ENCODE peak calls at places on chromosomes 5 and 9, in seven cellular contexts. C is esophagus muscularis mucosa, Y is GM12878, K is HCT116, O is breast epithelium, J is endothelial cell of umbilical vein, S is vagina. Q is an unnamed sample.

GRCh38 chr9:136546697-136547481 is 1.0 kb upstream of the NOTCH1 start:
- DNase-seq in C (peak; percentile 94), Y (no peak), K (no peak), O (peak; percentile 63), J (peak; percentile 57), S (no peak), Q (peak; percentile 83)

GRCh38 chr9:34049630-34050384 is 1.1 kb upstream of the UBAP2 start:
- DNase-seq in C (no peak), Y (no peak), K (no peak), O (no peak), J (no peak), S (peak; percentile 88), Q (no peak)

GRCh38 chr5:88748670-88749069 is 134.3 kb downstream of the MEF2C start:
- DNase-seq in C (no peak), Y (no peak), K (no peak), O (no peak), J (no peak), S (no peak), Q (no peak)

GRCh38 chr5:138601444-138601843 is 26.2 kb upstream of the HSPA9 start:
- DNase-seq in C (no peak), Y (no peak), K (no peak), O (no peak), J (no peak), S (no peak), Q (no peak)

GRCh38 chr9:37730256-37730655 is 23.3 kb upstream of the TRMT10B start:
- DNase-seq in C (no peak), Y (no peak), K (no peak), O (no peak), J (no peak), S (no peak), Q (no peak)

GRCh38 chr5:176559683-176560082 is 10.5 kb downstream of the CDHR2 start:
- DNase-seq in C (no peak), Y (no peak), K (peak; percentile 50), O (no peak), J (no peak), S (no peak), Q (no peak)

GRCh38 chr5:13477118-13477737 is 467.3 kb downstream of the DNAH5 start:
- DNase-seq in C (no peak), Y (no peak), K (no peak), O (no peak), J (peak; percentile 81), S (no peak), Q (no peak)

GRCh38 chr5:150386024-150386855 is 26.5 kb downstream of the CD74 start:
- DNase-seq in C (no peak), Y (no peak), K (no peak), O (no peak), J (no peak), S (no peak), Q (no peak)

GRCh38 chr5:92704590-92704989 is 876.4 kb downstream of the NR2F1-AS1 start:
- DNase-seq in C (no peak), Y (no peak), K (no peak), O (no peak), J (no peak), S (no peak), Q (no peak)

GRCh38 chr5:74251106-74252032 is 389.2 kb downstream of the ENC1 start:
- DNase-seq in C (peak; percentile 90), Y (no peak), K (no peak), O (peak; percentile 29), J (peak; percentile 89), S (peak; percentile 97), Q (peak; percentile 59)

GRCh38 chr5:37847978-37848425 is 8.2 kb upstream of the GDNF start:
- DNase-seq in C (no peak), Y (peak; percentile 49), K (no peak), O (no peak), J (peak; percentile 76), S (no peak), Q (no peak)

GRCh38 chr9:6564370-6564769 is 81.2 kb downstream of the GLDC start:
- DNase-seq in C (no peak), Y (no peak), K (no peak), O (no peak), J (peak; percentile 84), S (no peak), Q (no peak)

GRCh38 chr9:36974731-36975130 is 59.3 kb downstream of the PAX5 start:
- DNase-seq in C (no peak), Y (no peak), K (no peak), O (no peak), J (no peak), S (no peak), Q (no peak)

GRCh38 chr9:74117731-74118130 is 379.4 kb upstream of the RORB start:
- DNase-seq in C (no peak), Y (no peak), K (no peak), O (no peak), J (no peak), S (no peak), Q (no peak)

GRCh38 chr5:4511996-4512656 is 628.0 kb upstream of the ADAMTS16 start:
- DNase-seq in C (no peak), Y (no peak), K (no peak), O (peak; percentile 85), J (no peak), S (no peak), Q (peak; percentile 52)

GRCh38 chr9:133714606-133715294 is 23.4 kb downstream of the SARDH start:
- DNase-seq in C (no peak), Y (no peak), K (no peak), O (no peak), J (no peak), S (no peak), Q (no peak)

GRCh38 chr5:68396722-68397121 is 181.2 kb downstream of the PIK3R1 start:
- DNase-seq in C (no peak), Y (no peak), K (no peak), O (no peak), J (no peak), S (no peak), Q (no peak)

GRCh38 chr5:62974623-62975022 is 396.0 kb downstream of the LRRC70 start:
- DNase-seq in C (no peak), Y (no peak), K (no peak), O (no peak), J (no peak), S (no peak), Q (no peak)

GRCh38 chr5:54912021-54912420 is 73.4 kb downstream of the ESM1 start:
- DNase-seq in C (peak; percentile 74), Y (no peak), K (no peak), O (no peak), J (no peak), S (no peak), Q (no peak)

GRCh38 chr5:181223041-181223728 is at the start of gene TRIM41:
- DNase-seq in C (peak; percentile 99), Y (peak; percentile 94), K (peak; percentile 96), O (peak; percentile 97), J (peak; percentile 98), S (peak; percentile 99), Q (peak; percentile 95)

GRCh38 chr5:181221105-181221791 is 1.8 kb upstream of the TRIM41 start:
- DNase-seq in C (no peak), Y (peak; percentile 31), K (no peak), O (peak; percentile 45), J (no peak), S (no peak), Q (no peak)

GRCh38 chr5:181223729-181224389 is 778 bp downstream of the TRIM41 start:
- DNase-seq in C (no peak), Y (no peak), K (no peak), O (peak; percentile 57), J (no peak), S (no peak), Q (no peak)

GRCh38 chr5:181222630-181223040 is 446 bp upstream of the TRIM41 start:
- DNase-seq in C (no peak), Y (no peak), K (no peak), O (no peak), J (no peak), S (no peak), Q (no peak)

GRCh38 chr5:181221792-181222629 is 1.1 kb upstream of the TRIM41 start:
- DNase-seq in C (peak; percentile 100), Y (peak; percentile 95), K (peak; percentile 93), O (peak; percentile 97), J (peak; percentile 97), S (no peak), Q (peak; percentile 96)
- TF ChIP-seq POLR2AphosphoS5 in C (peak; percentile 83), Y (no peak), K (peak; percentile 52), O (peak; percentile 89), J (no peak), S (peak; percentile 82), Q (peak; percentile 86)

GRCh38 chr9:15333376-15333881 is 26.4 kb upstream of the TTC39B start:
- DNase-seq in C (no peak), Y (no peak), K (no peak), O (no peak), J (no peak), S (no peak), Q (no peak)
- TF ChIP-seq POLR2AphosphoS5 in C (no peak), Y (no peak), K (no peak), O (no peak), J (no peak), S (no peak), Q (no peak)

DNA sequence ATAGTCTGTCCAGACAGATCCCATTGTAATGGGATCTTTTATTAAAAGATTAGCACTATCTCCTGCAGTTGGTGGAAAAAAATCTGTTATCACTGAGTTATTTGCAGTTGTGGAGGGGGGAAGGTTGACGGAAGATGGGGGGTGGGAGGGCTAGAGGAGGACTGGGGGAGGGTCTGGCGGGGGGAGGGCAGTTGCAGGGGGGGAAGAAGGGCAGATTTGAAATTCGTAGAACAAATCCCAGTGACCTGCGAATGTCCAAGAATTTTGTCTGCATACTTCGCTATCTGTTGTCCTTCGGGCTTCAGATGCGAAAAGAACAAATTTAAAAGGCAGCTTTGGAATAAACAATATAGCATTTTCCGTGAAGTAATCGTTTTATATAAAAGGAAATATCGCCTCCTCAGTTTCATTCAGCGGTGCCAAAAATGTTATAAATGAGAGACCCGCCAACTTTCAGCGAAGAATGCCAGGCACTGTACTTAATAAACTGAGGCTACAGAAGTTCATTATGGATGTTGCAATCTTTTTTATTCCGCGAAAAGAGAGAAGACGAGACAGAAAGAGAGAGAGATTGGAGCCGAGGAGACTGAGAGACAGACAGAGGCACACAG is 1.3 kb upstream of the FST start:
- DNase-seq in C (no peak), Y (no peak), K (no peak), O (no peak), J (peak; percentile 50), S (no peak), Q (no peak)
- TF ChIP-seq POLR2AphosphoS5 in C (no peak), Y (no peak), K (no peak), O (no peak), J (no peak), S (no peak), Q (no peak)

DNA sequence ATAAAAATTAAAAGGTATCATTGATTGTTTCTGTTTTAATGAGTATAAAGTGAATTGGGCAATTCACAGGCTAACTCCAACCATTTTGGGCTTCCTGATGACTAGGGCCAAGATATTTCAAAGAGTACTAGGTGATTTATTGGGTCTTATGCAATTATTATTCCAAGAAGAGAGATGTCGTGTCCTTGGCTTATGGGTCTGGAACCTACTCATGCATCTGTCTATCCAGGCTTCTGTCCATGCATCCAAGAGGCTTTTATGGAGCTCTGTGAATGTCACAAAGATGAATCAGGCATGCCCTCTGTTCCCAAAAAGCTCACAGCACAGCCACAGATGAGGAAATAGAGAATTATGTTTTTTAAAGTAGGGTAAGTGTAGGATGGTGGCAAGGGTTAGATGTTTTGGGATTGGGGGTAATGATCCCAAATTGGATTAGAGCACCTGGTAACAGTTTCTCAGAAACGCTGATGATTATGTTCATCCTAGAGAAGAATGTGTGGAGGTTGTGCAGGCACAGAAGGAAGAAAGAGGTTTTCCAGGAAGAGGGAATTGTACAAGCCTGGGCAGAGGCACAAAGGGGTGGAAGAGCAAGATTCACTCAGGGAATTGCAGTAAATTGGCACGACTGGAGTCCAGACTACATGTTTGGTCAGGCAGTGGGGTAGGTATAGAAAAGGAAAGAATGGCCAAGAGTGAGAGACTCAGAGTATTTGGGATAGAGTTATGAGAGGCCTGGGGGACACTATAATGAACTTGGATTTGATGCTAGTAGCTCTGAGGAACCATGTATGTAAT is 83.0 kb upstream of the TNC start:
- DNase-seq in C (no peak), Y (no peak), K (no peak), O (no peak), J (no peak), S (peak; percentile 94), Q (peak; percentile 25)
- TF ChIP-seq POLR2AphosphoS5 in C (no peak), Y (no peak), K (no peak), O (no peak), J (no peak), S (peak; percentile 87), Q (peak; percentile 75)

Q was measured in prostate gland.